ENCODE peak calls at places on chromosomes 3 and 15, in seven cellular contexts. V is ascending aorta, B is MG63, X is lower lobe of right lung, J is upper lobe of right lung, N is IMR-90, K is mucosa of descending colon. S is an unnamed sample.

GRCh38 chr3:123324880-123325765 is 123.4 kb downstream of the SEC22A start:
- DNase-seq in V (peak), B (peak), X (no peak), J (no peak), N (no peak), K (no peak), S (no peak)

GRCh38 chr15:72319360-72319984 is 485 bp downstream of the CELF6 start:
- DNase-seq in V (peak), B (peak), X (peak), J (peak), N (peak), K (peak), S (peak)

GRCh38 chr3:101732240-101732641 is 7.8 kb downstream of the CEP97 start:
- DNase-seq in V (no peak), B (no peak), X (no peak), J (no peak), N (no peak), K (no peak), S (no peak)

GRCh38 chr3:85796140-85796539 is 837.4 kb downstream of the CADM2 start:
- DNase-seq in V (no peak), B (no peak), X (no peak), J (no peak), N (no peak), K (no peak), S (no peak)

GRCh38 chr3:13626396-13626795 is 77.5 kb downstream of the FBLN2 start:
- DNase-seq in V (no peak), B (no peak), X (peak), J (no peak), N (no peak), K (no peak), S (no peak)

GRCh38 chr3:38613426-38613825 is 36.1 kb downstream of the SCN5A start:
- DNase-seq in V (peak), B (no peak), X (peak), J (peak), N (no peak), K (no peak), S (no peak)

GRCh38 chr3:25683882-25684281 is 19.2 kb upstream of the TOP2B start:
- DNase-seq in V (no peak), B (no peak), X (no peak), J (no peak), N (no peak), K (no peak), S (no peak)

GRCh38 chr3:80252113-80252512 is 484.3 kb upstream of the ROBO1 start:
- DNase-seq in V (no peak), B (no peak), X (no peak), J (no peak), N (no peak), K (no peak), S (no peak)

GRCh38 chr3:38125305-38126120 is 11.4 kb downstream of the ACAA1 start:
- DNase-seq in V (peak), B (no peak), X (no peak), J (no peak), N (no peak), K (no peak), S (no peak)

GRCh38 chr15:100116416-100117190 is 225.2 kb downstream of the ADAMTS17 start:
- DNase-seq in V (no peak), B (no peak), X (no peak), J (peak), N (no peak), K (no peak), S (no peak)

GRCh38 chr15:25863067-25863967 is at the start of gene ATP10A:
- DNase-seq in V (peak), B (peak), X (peak), J (peak), N (peak), K (peak), S (no peak)

GRCh38 chr3:38632989-38633388 is 16.5 kb downstream of the SCN5A start:
- DNase-seq in V (no peak), B (no peak), X (no peak), J (no peak), N (no peak), K (no peak), S (no peak)

GRCh38 chr3:30644615-30645014 is 38.2 kb downstream of the TGFBR2 start:
- DNase-seq in V (no peak), B (peak), X (no peak), J (no peak), N (peak), K (peak), S (peak)

GRCh38 chr3:179098388-179099077 is 26.9 kb upstream of the ZMAT3 start:
- DNase-seq in V (no peak), B (no peak), X (no peak), J (no peak), N (peak), K (no peak), S (no peak)

GRCh38 chr3:134258761-134259347 is 8.2 kb upstream of the RYK start:
- DNase-seq in V (no peak), B (no peak), X (no peak), J (no peak), N (peak), K (no peak), S (no peak)

GRCh38 chr3:81216192-81216591 is 545.3 kb downstream of the GBE1 start:
- DNase-seq in V (no peak), B (peak), X (no peak), J (no peak), N (peak), K (no peak), S (no peak)

GRCh38 chr3:183275418-183275817 is 22.4 kb downstream of the B3GNT5 start:
- DNase-seq in V (no peak), B (no peak), X (no peak), J (no peak), N (peak), K (no peak), S (no peak)

GRCh38 chr3:15387171-15387581 is 40.2 kb downstream of the METTL6 start:
- DNase-seq in V (peak), B (peak), X (no peak), J (no peak), N (peak), K (no peak), S (no peak)

GRCh38 chr3:108218811-108219210 is 3.4 kb downstream of the IFT57 start:
- DNase-seq in V (no peak), B (no peak), X (no peak), J (no peak), N (peak), K (no peak), S (no peak)

GRCh38 chr15:63256433-63256884 is 20.9 kb upstream of the APH1B start:
- DNase-seq in V (no peak), B (no peak), X (no peak), J (no peak), N (peak), K (no peak), S (no peak)

GRCh38 chr3:12138044-12138443 is 20.7 kb downstream of the TIMP4 start:
- DNase-seq in V (no peak), B (peak), X (no peak), J (no peak), N (peak), K (peak), S (no peak)

GRCh38 chr3:72821170-72821781 is 27.0 kb downstream of the SHQ1 start:
- DNase-seq in V (no peak), B (peak), X (no peak), J (no peak), N (peak), K (peak), S (no peak)

GRCh38 chr3:169769287-169770181 is at the start of gene ACTRT3:
- DNase-seq in V (peak), B (peak), X (peak), J (peak), N (peak), K (peak), S (peak)

GRCh38 chr15:48590704-48591103 is 54.8 kb downstream of the FBN1 start:
- DNase-seq in V (no peak), B (no peak), X (no peak), J (no peak), N (no peak), K (no peak), S (no peak)

GRCh38 chr15:29651476-29652072 is 170.7 kb downstream of the TJP1 start:
- DNase-seq in V (peak), B (no peak), X (no peak), J (no peak), N (no peak), K (no peak), S (no peak)

GRCh38 chr3:107910713-107911259 is 180.0 kb downstream of the CD47 start:
- DNase-seq in V (no peak), B (no peak), X (no peak), J (no peak), N (no peak), K (no peak), S (no peak)

GRCh38 chr3:162492446-162493081 is 996.0 kb downstream of the OTOL1 start:
- DNase-seq in V (no peak), B (no peak), X (no peak), J (no peak), N (peak), K (no peak), S (no peak)

GRCh38 chr15:90989040-90989768 is 5.1 kb downstream of the PRC1 start:
- DNase-seq in V (no peak), B (no peak), X (no peak), J (no peak), N (no peak), K (no peak), S (no peak)

GRCh38 chr3:52253314-52254260 is 8.0 kb downstream of the PPM1M start:
- DNase-seq in V (no peak), B (no peak), X (peak), J (peak), N (no peak), K (peak), S (no peak)

GRCh38 chr15:31586841-31587240 is 260.2 kb downstream of the KLF13 start:
- DNase-seq in V (no peak), B (peak), X (no peak), J (no peak), N (peak), K (no peak), S (no peak)

GRCh38 chr15:65558336-65558735 is 28.1 kb downstream of the HACD3 start:
- DNase-seq in V (no peak), B (no peak), X (no peak), J (no peak), N (peak), K (no peak), S (no peak)

GRCh38 chr3:64167346-64167745 is 57.9 kb downstream of the PRICKLE2 start:
- DNase-seq in V (no peak), B (no peak), X (no peak), J (no peak), N (no peak), K (peak), S (no peak)

GRCh38 chr3:175590745-175591144 is 731.6 kb downstream of the NAALADL2 start:
- DNase-seq in V (no peak), B (no peak), X (no peak), J (no peak), N (no peak), K (no peak), S (no peak)

DNA sequence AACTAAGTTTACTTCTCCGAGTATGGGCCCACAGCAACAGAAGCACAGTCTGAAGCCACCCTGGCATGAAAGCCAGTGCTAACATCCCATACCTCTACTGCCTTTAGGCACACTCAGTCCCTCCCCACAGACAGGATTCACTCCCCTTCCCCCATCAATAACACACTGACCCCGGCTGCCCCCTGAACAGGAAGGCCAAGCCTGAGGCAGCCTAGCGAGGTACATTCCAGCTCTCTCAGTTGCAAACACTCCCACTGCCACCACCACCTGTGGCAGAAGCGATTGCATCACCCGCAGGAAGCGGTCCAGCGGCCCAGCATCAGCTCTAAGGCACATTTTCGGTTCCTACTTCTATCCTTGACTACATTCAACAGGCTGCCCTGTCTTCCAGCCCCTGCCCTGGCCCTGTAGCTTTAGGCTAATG is 7.0 kb upstream of the BMF start:
- DNase-seq in V (no peak), B (no peak), X (peak), J (peak), N (no peak), K (peak), S (peak)
- H3K4me3 ChIP-seq in V (no peak), B (no peak), X (no peak), J (no peak), N (no peak), K (no peak), S (no peak)

GRCh38 chr15:70153948-70154439 is 56.3 kb upstream of the TLE3 start:
- DNase-seq in V (no peak), B (no peak), X (no peak), J (no peak), N (no peak), K (no peak), S (no peak)
- H3K4me3 ChIP-seq in V (no peak), B (no peak), X (no peak), J (no peak), N (no peak), K (no peak), S (no peak)

DNA sequence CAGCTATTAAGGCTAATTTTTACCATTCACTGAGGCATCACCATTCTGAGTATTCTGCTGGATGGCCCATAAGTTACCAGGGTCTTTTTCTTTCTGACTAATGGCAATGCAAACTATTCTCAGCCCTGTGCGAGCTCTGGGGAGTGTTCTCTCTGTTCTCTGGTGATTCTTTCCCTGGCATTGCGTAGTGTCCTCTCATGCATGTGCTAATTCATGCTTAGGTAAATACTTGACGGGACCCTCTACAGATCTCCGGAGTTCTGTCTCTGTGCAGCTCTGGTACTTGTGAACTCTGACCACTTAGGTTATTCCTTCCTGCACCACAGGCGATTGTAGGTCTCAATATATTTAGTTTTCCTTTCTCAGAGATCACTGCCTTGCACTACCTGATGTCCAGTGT is 34.8 kb downstream of the UBE2E1 start:
- DNase-seq in V (no peak), B (no peak), X (no peak), J (no peak), N (no peak), K (no peak), S (no peak)
- H3K4me3 ChIP-seq in V (no peak), B (no peak), X (no peak), J (no peak), N (no peak), K (no peak), S (no peak)

GRCh38 chr15:66843581-66843980 is 141.5 kb downstream of the SMAD6 start:
- DNase-seq in V (no peak), B (no peak), X (no peak), J (peak), N (no peak), K (no peak), S (no peak)
- H3K4me3 ChIP-seq in V (no peak), B (peak), X (peak), J (no peak), N (no peak), K (no peak), S (no peak)

DNA sequence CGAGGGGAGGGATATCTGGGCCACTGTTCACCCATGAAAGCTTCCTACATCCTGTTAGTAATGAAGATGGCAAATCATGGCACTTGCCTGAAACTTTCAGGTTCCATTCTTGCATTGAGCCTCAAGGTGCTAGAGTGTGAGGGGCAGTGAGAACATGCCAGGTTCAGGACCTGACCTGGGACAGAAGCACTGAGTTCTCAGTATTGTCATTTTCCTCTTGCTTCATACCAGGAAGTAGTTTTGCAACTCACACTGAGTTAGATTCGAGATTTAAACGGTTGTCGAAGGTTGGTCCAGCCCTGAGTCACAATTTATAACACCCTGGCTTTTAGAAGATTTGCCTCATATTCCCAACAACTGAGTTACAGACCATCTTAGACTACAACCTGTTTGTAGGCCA is 11.8 kb upstream of the MEIS2 start:
- DNase-seq in V (no peak), B (no peak), X (no peak), J (no peak), N (no peak), K (no peak), S (no peak)
- H3K4me3 ChIP-seq in V (no peak), B (no peak), X (no peak), J (no peak), N (no peak), K (no peak), S (no peak)

GRCh38 chr3:114846779-114847178 is 300.3 kb downstream of the ZBTB20 start:
- DNase-seq in V (no peak), B (no peak), X (no peak), J (no peak), N (peak), K (no peak), S (no peak)
- H3K4me3 ChIP-seq in V (no peak), B (no peak), X (no peak), J (no peak), N (no peak), K (no peak), S (no peak)

S was measured in tibial nerve.